ENCODE peak calls at places on chromosomes 12 and 14, in five cellular contexts. F is H1, C is HEK293T, H is GM12878, T is HepG2. S is an unnamed sample.

GRCh38 chr12:54984602-54985376 is at the start of gene TESPA1:
- DNase-seq in H (peak; percentile 90), C (no peak), T (no peak), F (no peak), S (no peak)

GRCh38 chr14:70045715-70046535 is 142.8 kb downstream of the SLC8A3 start:
- DNase-seq in C (peak; percentile 79), F (peak; percentile 86), T (peak; percentile 73), H (no peak), S (peak; percentile 27)

GRCh38 chr12:131442337-131442918 is 268.5 kb upstream of the SFSWAP start:
- DNase-seq in C (no peak), F (peak; percentile 32), T (no peak), H (no peak), S (no peak)

GRCh38 chr12:22333186-22333745 is 1.2 kb downstream of the ST8SIA1 start:
- DNase-seq in T (no peak), F (no peak), C (no peak), H (no peak), S (no peak)

GRCh38 chr14:70907996-70908917 is 998 bp downstream of the PCNX1 start:
- DNase-seq in F (peak; percentile 88), H (no peak), T (peak; percentile 70), C (peak; percentile 30), S (peak; percentile 55)

GRCh38 chr12:34296143-34297041 is 274.1 kb downstream of the ALG10 start:
- DNase-seq in F (no peak), H (no peak), C (no peak), T (no peak), S (no peak)

GRCh38 chr12:45357547-45358417 is 141.9 kb downstream of the ANO6 start:
- DNase-seq in F (no peak), H (no peak), T (peak; percentile 6), C (no peak), S (no peak)

GRCh38 chr14:54794796-54795195 is 107.8 kb downstream of the GCH1 start:
- DNase-seq in T (no peak), F (no peak), H (no peak), C (no peak), S (no peak)

GRCh38 chr12:83514372-83514771 is 827.7 kb downstream of the TMTC2 start:
- DNase-seq in H (no peak), F (no peak), T (no peak), C (no peak), S (no peak)

GRCh38 chr12:117328556-117329100 is 32.8 kb downstream of the NOS1 start:
- DNase-seq in T (no peak), F (no peak), C (no peak), H (no peak), S (no peak)

GRCh38 chr14:73759714-73760597 is 45.8 kb upstream of the PNMA1 start:
- DNase-seq in F (peak; percentile 94), T (peak; percentile 96), C (peak; percentile 88), H (peak; percentile 66), S (peak; percentile 83)

GRCh38 chr14:73760598-73761586 is 46.7 kb upstream of the PNMA1 start:
- DNase-seq in H (no peak), T (no peak), F (no peak), C (no peak), S (no peak)

GRCh38 chr14:73763396-73763795 is 49.2 kb upstream of the PNMA1 start:
- DNase-seq in H (no peak), C (no peak), F (no peak), T (peak; percentile 90), S (no peak)

GRCh38 chr14:73762375-73762822 is 48.2 kb upstream of the PNMA1 start:
- DNase-seq in H (peak; percentile 79), C (no peak), F (no peak), T (no peak), S (no peak)

DNA sequence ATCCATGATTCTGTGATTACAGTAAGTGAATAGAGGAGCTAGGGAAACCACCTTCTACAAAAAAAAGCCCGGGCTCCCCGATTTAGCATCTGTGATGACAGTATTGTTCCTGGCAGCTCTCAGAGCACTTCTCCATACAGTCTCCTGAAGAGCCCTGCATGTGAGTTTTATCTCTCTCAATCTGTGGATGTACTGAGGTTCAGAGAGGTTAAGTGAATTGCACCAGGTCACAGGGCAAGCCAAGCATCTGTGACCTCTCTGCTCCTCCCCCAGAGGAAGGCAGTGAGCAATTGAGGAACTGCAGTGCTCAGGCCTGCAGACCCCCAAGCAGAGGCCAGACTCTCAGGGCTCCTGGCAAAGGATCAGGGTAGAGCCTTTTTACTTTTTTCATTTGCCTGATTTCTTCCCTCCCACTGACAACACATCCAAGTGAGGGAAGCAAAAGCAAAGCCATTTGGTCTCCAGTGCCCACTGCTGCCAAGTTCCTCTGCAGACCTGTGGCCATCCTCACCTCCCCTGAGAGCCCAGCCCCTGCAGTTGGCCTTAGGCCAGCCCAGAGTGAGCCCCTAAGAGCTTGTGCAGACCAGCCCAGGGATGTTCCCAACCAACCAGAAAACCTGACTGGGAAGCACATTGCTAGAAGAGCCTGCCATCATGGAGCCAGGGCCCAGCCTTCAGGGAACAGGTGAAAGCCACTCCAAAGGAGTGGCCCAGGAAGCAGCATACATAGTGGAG is 47.6 kb upstream of the PNMA1 start:
- DNase-seq in F (no peak), H (no peak), T (no peak), C (no peak), S (no peak)
- TF ChIP-seq SUZ12 in F (no peak), H (no peak), T (no peak), C (no peak), S (no peak)

GRCh38 chr14:77616133-77616453 is 344 bp downstream of the SPTLC2 start:
- DNase-seq in T (no peak), C (no peak), H (no peak), F (no peak), S (no peak)

GRCh38 chr14:77618381-77618780 is 1.9 kb upstream of the SPTLC2 start:
- DNase-seq in T (no peak), H (no peak), F (no peak), C (no peak), S (no peak)

GRCh38 chr14:77613207-77613606 is 3.2 kb downstream of the SPTLC2 start:
- DNase-seq in C (no peak), T (no peak), H (no peak), F (no peak), S (no peak)

GRCh38 chr14:77616454-77617229 is at the start of gene SPTLC2:
- DNase-seq in H (peak; percentile 97), F (peak; percentile 93), C (peak; percentile 97), T (peak; percentile 99), S (peak; percentile 96)

GRCh38 chr14:77615231-77616132 is 955 bp downstream of the SPTLC2 start:
- DNase-seq in T (no peak), C (peak; percentile 39), F (no peak), H (no peak), S (no peak)
- TF ChIP-seq SUZ12 in T (no peak), C (no peak), F (no peak), H (no peak), S (no peak)

GRCh38 chr12:124395284-124395752 is 100.4 kb downstream of the RFLNA start:
- DNase-seq in H (no peak), F (no peak), C (no peak), T (no peak), S (no peak)

GRCh38 chr12:124397399-124397679 is 102.4 kb downstream of the RFLNA start:
- DNase-seq in C (no peak), H (no peak), T (no peak), F (no peak), S (no peak)

GRCh38 chr12:124396544-124397398 is 101.9 kb downstream of the RFLNA start:
- DNase-seq in T (no peak), H (no peak), F (no peak), C (no peak), S (no peak)

GRCh38 chr12:124394462-124395128 is 99.7 kb downstream of the RFLNA start:
- DNase-seq in T (no peak), F (no peak), H (no peak), C (no peak), S (no peak)

DNA sequence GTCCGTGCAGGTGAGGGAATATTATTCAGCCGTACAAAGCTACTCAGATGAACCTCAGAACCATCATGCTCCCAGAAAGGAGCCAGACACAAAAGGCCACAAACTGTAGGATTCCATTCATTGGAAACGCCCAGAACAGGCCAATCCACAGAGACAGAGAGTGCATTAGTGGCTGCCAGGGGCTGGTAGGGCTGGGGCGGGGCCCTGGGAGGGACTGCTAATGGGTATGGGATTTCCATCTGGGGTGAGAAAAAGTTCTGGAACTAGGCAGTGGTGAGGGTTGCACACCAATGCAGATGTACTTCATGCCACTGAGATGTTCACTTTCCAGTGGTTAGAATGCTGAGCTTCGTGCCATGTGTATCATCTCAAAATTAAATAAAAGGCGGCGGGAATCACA is 101.1 kb downstream of the RFLNA start:
- DNase-seq in T (no peak), C (no peak), F (no peak), H (no peak), S (no peak)
- TF ChIP-seq SUZ12 in T (no peak), C (no peak), F (no peak), H (no peak), S (no peak)

DNA sequence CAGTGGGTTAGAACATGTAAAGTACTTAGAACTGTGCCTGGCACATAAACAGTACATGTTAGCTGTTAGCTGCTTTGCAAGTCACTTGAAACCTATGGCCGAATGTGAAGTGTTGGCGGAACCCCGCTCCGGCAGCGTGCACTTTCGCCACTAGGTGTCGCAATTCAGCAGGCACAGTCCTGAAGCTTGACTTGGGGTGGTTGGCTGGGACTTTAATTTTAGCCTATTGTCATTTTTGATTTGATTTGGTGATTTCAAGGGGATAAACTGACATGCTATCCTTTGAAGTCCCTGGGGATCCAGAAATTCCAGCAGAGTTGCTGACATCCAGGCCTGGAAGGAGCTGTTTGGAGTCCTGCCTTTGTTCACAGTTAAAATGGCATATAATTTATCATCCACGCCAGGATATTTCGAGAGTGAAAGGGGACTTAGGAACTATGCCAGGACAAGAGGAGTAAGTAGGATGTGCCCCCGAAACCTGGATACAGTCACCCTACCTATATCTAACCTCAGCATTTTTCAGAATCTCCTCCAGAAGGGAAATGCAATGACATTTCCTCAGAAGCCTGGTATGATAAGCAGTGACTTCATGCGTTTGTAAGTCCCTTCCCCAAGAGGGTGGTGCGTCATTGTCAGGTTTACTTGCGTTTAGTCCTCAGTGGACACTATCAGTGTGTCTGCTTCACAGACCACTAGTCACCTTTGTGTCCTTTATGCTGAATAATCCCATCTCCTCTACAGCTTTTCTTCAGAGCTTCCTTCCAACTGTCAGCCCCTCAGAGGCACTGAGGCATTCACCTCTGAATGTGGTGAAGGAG is 3.5 kb upstream of the TSPAN9 start:
- DNase-seq in C (peak; percentile 88), H (peak; percentile 37), T (peak; percentile 71), F (peak; percentile 96), S (peak; percentile 98)
- TF ChIP-seq SUZ12 in C (no peak), H (no peak), T (no peak), F (no peak), S (no peak)

GRCh38 chr12:2842948-2843347 is 8.1 kb upstream of the NRIP2 start:
- DNase-seq in H (no peak), C (no peak), T (no peak), F (no peak), S (no peak)

GRCh38 chr12:2841056-2841455 is 6.2 kb upstream of the NRIP2 start:
- DNase-seq in H (no peak), T (no peak), C (no peak), F (no peak), S (no peak)

GRCh38 chr12:2844786-2845185 is 10.0 kb upstream of the NRIP2 start:
- DNase-seq in T (no peak), C (no peak), H (no peak), F (no peak), S (no peak)

GRCh38 chr12:2845280-2845679 is 10.4 kb upstream of the NRIP2 start:
- DNase-seq in H (no peak), C (no peak), T (no peak), F (no peak), S (no peak)
- TF ChIP-seq SUZ12 in H (no peak), C (no peak), T (no peak), F (no peak), S (no peak)

GRCh38 chr12:570949-571794 is 92.1 kb downstream of the NINJ2 start:
- DNase-seq in H (no peak), F (peak; percentile 75), C (no peak), T (peak; percentile 58), S (no peak)
- TF ChIP-seq SUZ12 in H (no peak), F (no peak), C (no peak), T (no peak), S (no peak)

GRCh38 chr12:68882251-68882964 is 50.6 kb downstream of the CPM start:
- DNase-seq in F (no peak), T (no peak), C (no peak), H (no peak), S (no peak)
- TF ChIP-seq SUZ12 in F (no peak), T (no peak), C (no peak), H (no peak), S (no peak)

S was measured in NT2/D1.